ENCODE peak calls at places on chromosomes 12 and 14, in four cellular contexts. I is CD8-positive, alpha-beta T cell; C is IMR-90; O is GM23338. Y is an unnamed sample.

GRCh38 chr14:102579696-102580551 is 12.5 kb upstream of the RCOR1 start:
- DNase-seq in I (no peak), C (peak; percentile 76), O (no peak), Y (peak; percentile 62)

GRCh38 chr14:68730811-68731425 is 61.9 kb downstream of the ZFP36L1 start:
- DNase-seq in I (no peak), C (no peak), O (peak; percentile 69), Y (no peak)

GRCh38 chr12:114975283-114975973 is 291.5 kb upstream of the TBX3 start:
- DNase-seq in I (no peak), C (no peak), O (no peak), Y (no peak)

GRCh38 chr14:65989981-65990380 is 496.2 kb upstream of the CCDC196 start:
- DNase-seq in I (no peak), C (no peak), O (no peak), Y (no peak)

GRCh38 chr12:130704606-130705005 is 11.5 kb downstream of the RIMBP2 start:
- DNase-seq in I (no peak), C (no peak), O (no peak), Y (no peak)

GRCh38 chr12:65334534-65334933 is 56.1 kb downstream of the MSRB3 start:
- DNase-seq in I (no peak), C (peak; percentile 32), O (no peak), Y (no peak)

GRCh38 chr14:74695406-74695805 is 17.5 kb downstream of the AREL1 start:
- DNase-seq in I (no peak), C (no peak), O (no peak), Y (no peak)

GRCh38 chr12:110186059-110186458 is 61.9 kb downstream of the IFT81 start:
- DNase-seq in I (no peak), C (no peak), O (no peak), Y (no peak)

GRCh38 chr12:63857771-63858670 is 13.5 kb downstream of the SRGAP1 start:
- DNase-seq in I (no peak), C (peak; percentile 52), O (no peak), Y (no peak)

GRCh38 chr14:106209745-106210144 is 683.4 kb downstream of the TMEM121 start:
- DNase-seq in I (peak; percentile 56), C (no peak), O (no peak), Y (no peak)

GRCh38 chr12:132275110-132275531 is 54.3 kb downstream of the GALNT9 start:
- DNase-seq in I (no peak), C (peak; percentile 20), O (peak; percentile 78), Y (peak; percentile 11)

GRCh38 chr12:75634244-75635222 is 123.1 kb upstream of the KRR1 start:
- DNase-seq in I (no peak), C (no peak), O (peak; percentile 29), Y (no peak)

GRCh38 chr12:120862664-120863063 is 41.5 kb downstream of the SPPL3 start:
- DNase-seq in I (no peak), C (no peak), O (peak; percentile 78), Y (no peak)

GRCh38 chr14:96583605-96584041 is 81.4 kb downstream of the PAPOLA start:
- DNase-seq in I (no peak), C (no peak), O (no peak), Y (no peak)

GRCh38 chr12:47729233-47729632 is 3.9 kb upstream of the ENDOU start:
- DNase-seq in I (no peak), C (peak; percentile 87), O (no peak), Y (no peak)

GRCh38 chr14:68458253-68458652 is 334.6 kb downstream of the ZFP36L1 start:
- DNase-seq in I (no peak), C (no peak), O (no peak), Y (no peak)

GRCh38 chr14:30223385-30223785 is 295.7 kb upstream of the PRKD1 start:
- DNase-seq in I (no peak), C (peak; percentile 95), O (no peak), Y (peak; percentile 46)

GRCh38 chr12:15011162-15011561 is 38.3 kb downstream of the PDE6H start:
- DNase-seq in I (no peak), C (no peak), O (peak; percentile 54), Y (no peak)

GRCh38 chr14:61396279-61396678 is 74.9 kb downstream of the PRKCH start:
- DNase-seq in I (no peak), C (no peak), O (no peak), Y (no peak)

GRCh38 chr14:23512156-23512555 is 39.4 kb downstream of the ZFHX2 start:
- DNase-seq in I (no peak), C (no peak), O (peak; percentile 13), Y (no peak)

GRCh38 chr12:50676761-50677160 is 87.1 kb upstream of the ATF1 start:
- DNase-seq in I (no peak), C (no peak), O (no peak), Y (peak; percentile 9)

GRCh38 chr12:94198469-94198868 is 50.1 kb downstream of the PLXNC1 start:
- DNase-seq in I (no peak), C (no peak), O (no peak), Y (no peak)
- TF ChIP-seq CTCF in I (no peak), C (no peak), O (peak; percentile 53), Y (no peak)

GRCh38 chr14:70709726-70710382 is 68.1 kb downstream of the TTC9 start:
- DNase-seq in I (no peak), C (no peak), O (peak; percentile 56), Y (no peak)

GRCh38 chr14:70716483-70716882 is 74.8 kb downstream of the TTC9 start:
- DNase-seq in I (no peak), C (no peak), O (no peak), Y (no peak)

GRCh38 chr14:70714055-70714550 is 72.4 kb downstream of the TTC9 start:
- DNase-seq in I (peak; percentile 68), C (peak; percentile 63), O (peak; percentile 89), Y (no peak)

GRCh38 chr14:70716958-70717357 is 75.2 kb downstream of the TTC9 start:
- DNase-seq in I (no peak), C (no peak), O (no peak), Y (no peak)

DNA sequence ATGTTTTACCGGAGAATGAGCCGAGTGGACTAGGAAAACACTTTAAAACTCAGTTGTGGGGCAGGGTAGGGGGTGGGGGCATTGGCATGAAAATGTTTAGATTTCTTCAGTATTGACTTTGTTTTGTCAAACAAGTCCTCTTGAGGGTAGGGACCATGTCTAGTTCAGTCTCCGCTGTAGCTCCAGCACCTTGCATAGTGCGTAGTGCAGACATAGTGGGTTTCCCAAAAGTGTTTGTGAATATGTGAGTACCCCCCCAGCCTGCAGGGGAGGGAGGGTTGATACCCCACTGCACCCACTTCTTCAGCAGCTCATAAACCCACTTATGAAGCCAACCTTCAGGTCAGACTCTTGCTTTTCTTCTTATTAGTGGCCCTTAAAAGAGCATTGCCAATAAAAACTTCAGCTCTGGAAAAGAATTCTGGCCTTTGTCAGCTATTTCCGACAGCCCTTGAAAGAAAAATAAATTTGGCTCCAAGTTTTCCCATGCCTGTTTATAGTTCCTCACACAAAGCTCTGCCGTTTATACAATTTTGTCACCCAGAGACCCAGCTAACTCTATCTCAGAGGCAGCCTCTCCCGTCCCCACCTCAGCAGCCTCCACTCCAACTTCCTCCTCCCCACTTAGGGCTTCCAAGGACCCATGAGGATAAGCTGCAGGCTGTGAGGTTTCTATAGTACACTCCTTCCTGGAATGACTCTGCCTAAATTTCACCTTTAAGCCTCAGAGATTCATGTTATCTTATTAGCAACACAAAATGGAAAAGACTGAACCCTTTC is 71.6 kb downstream of the TTC9 start:
- DNase-seq in I (no peak), C (no peak), O (peak; percentile 44), Y (no peak)
- H3K4me3 ChIP-seq in I (no peak overlapping the region), C (no peak overlapping the region), O (no peak overlapping the region), Y (no peak overlapping the region)

GRCh38 chr14:104593241-104593701 is 11.3 kb downstream of the TMEM179 start:
- DNase-seq in I (no peak), C (no peak), O (peak; percentile 30), Y (no peak)
- H3K27me3 ChIP-seq in I (no peaks in the 10 kb centered on the region), C (peaks cover 1% of the 10 kb centered on the region), O (no peaks in the 10 kb centered on the region), Y (peaks cover 1% of the 10 kb centered on the region)

GRCh38 chr14:93207468-93208308 is 632 bp downstream of the UBR7 start:
- DNase-seq in I (no peak), C (peak; percentile 64), O (peak; percentile 78), Y (no peak)
- TF ChIP-seq CTCF in I (no peak), C (peak; percentile 56), O (peak; percentile 77), Y (peak; percentile 64)

GRCh38 chr14:20436363-20436755 is 393 bp upstream of the KLHL33 start:
- DNase-seq in I (no peak), C (peak; percentile 75), O (no peak), Y (peak; percentile 18)

GRCh38 chr14:20434701-20435453 is 1.1 kb downstream of the KLHL33 start:
- DNase-seq in I (no peak), C (no peak), O (peak; percentile 71), Y (no peak)

GRCh38 chr14:20440465-20440864 is 4.5 kb upstream of the KLHL33 start:
- DNase-seq in I (no peak), C (no peak), O (no peak), Y (no peak)

GRCh38 chr14:20438664-20439063 is 2.7 kb upstream of the KLHL33 start:
- DNase-seq in I (no peak), C (no peak), O (no peak), Y (no peak)

DNA sequence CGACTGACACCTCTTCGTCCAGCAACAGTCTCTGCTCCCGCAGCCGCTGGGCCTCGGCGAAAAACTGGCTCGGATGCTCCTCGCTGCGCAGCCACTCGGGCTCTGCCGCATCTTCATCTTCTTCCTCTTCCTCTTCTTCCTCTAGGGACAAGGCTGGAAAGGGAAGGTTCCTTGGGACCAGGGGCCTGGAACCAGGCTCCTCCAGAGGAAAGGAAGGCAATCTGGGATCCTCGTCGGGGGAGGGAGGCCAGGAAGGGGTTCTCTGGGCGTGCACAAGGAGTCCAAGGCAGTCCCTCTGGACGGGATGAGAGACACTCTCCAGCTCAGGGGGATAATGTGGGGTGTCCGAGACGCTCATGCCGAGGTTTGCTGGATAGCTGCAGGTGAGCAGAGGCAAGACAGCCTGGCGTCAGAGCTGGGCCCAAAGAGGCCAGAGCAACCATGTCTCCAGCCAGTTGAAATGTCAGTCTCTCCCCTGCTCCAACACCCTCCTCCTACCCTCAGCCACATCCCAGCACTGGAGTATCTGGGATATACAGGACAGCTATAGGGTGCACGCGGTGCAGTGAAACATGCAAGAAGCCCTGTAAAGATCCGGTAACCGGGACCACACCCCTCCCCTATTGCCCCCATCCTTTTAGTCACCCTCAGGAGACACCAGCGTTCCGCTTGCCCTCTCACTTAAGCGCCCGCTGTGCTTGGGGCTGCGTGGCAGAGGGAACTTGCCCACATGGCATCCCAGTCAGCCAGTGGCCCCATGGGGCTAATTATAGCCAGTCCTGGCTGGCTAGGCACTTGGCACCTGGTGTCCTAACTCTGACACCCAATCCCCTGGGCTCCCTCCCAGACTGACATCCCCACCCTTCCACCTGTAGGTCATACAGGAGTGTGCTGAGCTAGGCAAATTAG is at the start of gene KLHL33:
- DNase-seq in I (no peak), C (no peak), O (peak; percentile 70), Y (no peak)
- H3K4me3 ChIP-seq in I (no peak within 1 kb of the TSS), C (no peak within 1 kb of the TSS), O (peak within 1 kb of the TSS; percentile 70), Y (no peak within 1 kb of the TSS)

DNA sequence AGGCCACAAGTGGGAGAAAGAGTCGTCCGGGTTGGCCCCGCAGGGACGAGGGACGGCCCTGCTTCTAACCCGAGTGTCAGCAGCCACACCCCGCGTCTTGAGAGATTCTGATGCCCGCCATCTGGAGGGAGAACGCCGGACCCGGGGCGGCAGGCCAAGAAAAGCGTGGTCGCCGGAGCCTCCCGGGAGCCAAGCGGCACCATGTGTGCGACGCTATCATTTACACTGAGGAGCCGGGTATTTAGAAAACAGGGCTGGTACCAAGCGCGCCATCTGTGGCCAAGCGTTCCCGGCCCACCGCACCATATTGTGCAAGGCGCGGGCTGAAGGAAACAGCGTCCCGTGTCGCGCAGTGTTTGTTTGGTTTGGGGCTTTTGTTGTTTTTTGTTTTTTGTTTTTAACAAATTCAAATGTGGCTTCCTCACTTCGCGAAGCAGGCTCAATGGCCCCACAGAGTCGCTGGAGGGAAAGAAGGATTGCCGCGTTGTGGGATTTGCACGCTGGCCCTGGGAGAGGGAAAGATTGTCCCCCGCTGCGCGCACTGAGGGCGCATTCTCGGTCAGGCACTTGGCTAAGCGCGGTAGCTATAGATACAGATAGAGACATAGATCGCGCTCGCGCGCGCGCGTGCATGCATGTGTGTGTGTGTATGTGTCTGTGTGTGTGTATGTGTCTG is 153.8 kb downstream of the BCL11B start:
- DNase-seq in I (no peak), C (no peak), O (peak; percentile 84), Y (no peak)
- H3K27me3 ChIP-seq in I (no peaks in the 10 kb centered on the region), C (no peaks in the 10 kb centered on the region), O (peaks cover 7% of the 10 kb centered on the region), Y (no peaks in the 10 kb centered on the region)